ENCODE peak calls at places on chromosome 6, in eight cellular contexts. X is stomach, L is cardiac fibroblast, W is HFFc6, Z is tibial nerve, C is AG04450, E is left ventricle myocardium inferior, Y is BE2C. H is an unnamed sample.

GRCh38 chr6:161228911-161229591 is 44.8 kb downstream of the AGPAT4 start:
- DNase-seq in X (no peak), L (peak), W (peak), Z (no peak), C (peak), E (no peak), Y (no peak), H (no peak)

GRCh38 chr6:68639826-68640505 is 4.9 kb downstream of the ADGRB3 start:
- DNase-seq in X (no peak), L (peak), W (no peak), Z (no peak), C (no peak), E (no peak), Y (no peak), H (no peak)

GRCh38 chr6:148521586-148521985 is 178.9 kb downstream of the SASH1 start:
- DNase-seq in X (no peak), L (peak), W (peak), Z (no peak), C (no peak), E (no peak), Y (no peak), H (no peak)

GRCh38 chr6:138162104-138162946 is 586 bp downstream of the ARFGEF3 start:
- DNase-seq in X (peak), L (no peak), W (no peak), Z (peak), C (no peak), E (no peak), Y (no peak), H (no peak)

GRCh38 chr6:7624781-7625710 is 35.0 kb downstream of the SNRNP48 start:
- DNase-seq in X (no peak), L (no peak), W (no peak), Z (no peak), C (no peak), E (no peak), Y (no peak), H (no peak)

GRCh38 chr6:73209117-73209516 is 16.2 kb downstream of the KHDC1L start:
- DNase-seq in X (no peak), L (no peak), W (no peak), Z (no peak), C (no peak), E (no peak), Y (no peak), H (no peak)

GRCh38 chr6:26121141-26122004 is 34.1 kb downstream of the HFE start:
- DNase-seq in X (no peak), L (peak), W (peak), Z (no peak), C (no peak), E (no peak), Y (no peak), H (no peak)

GRCh38 chr6:129644567-129645015 is 65.4 kb downstream of the ARHGAP18 start:
- DNase-seq in X (no peak), L (peak), W (peak), Z (no peak), C (no peak), E (no peak), Y (no peak), H (no peak)

GRCh38 chr6:83185096-83185495 is 8.0 kb downstream of the PGM3 start:
- DNase-seq in X (no peak), L (no peak), W (no peak), Z (no peak), C (no peak), E (no peak), Y (no peak), H (no peak)

GRCh38 chr6:91018586-91018985 is 431.7 kb upstream of the MAP3K7 start:
- DNase-seq in X (no peak), L (no peak), W (no peak), Z (no peak), C (no peak), E (no peak), Y (no peak), H (no peak)

GRCh38 chr6:45297302-45297701 is 30.8 kb upstream of the RUNX2 start:
- DNase-seq in X (no peak), L (no peak), W (no peak), Z (no peak), C (no peak), E (no peak), Y (no peak), H (no peak)
- TF ChIP-seq CTCF in X (no peak), L (no peak), W (no peak), Z (no peak), C (no peak), E (no peak), Y (no peak), H (no peak)

DNA sequence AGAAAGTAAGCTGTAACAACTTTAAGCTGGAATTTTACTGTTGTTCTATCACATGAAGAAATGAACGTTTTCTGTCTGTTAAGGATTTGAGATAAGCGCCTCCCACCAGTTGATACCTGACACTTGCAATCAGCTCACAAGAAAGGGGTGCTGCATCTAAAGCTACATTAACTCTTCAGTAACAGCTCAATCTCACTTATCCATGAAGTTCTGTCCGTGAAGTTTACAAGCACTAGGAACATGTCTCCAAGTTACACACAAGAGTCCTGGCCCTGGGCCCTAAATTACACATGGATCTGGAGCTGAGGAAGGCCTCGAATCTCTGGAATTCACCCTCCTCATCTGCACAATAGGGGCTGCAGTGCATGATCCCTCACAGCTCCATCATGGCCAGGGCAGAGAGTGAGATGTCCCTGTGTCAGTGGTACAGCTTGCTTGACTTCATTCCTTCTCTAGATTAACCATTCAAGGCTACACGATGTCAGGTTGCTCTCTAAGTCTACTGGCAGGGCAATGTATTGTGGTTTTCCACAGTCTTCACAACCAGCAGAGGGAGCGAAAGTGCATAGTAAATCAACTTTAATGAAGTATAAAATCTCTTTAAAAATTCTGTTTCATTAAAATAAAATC is 182.4 kb upstream of the MCHR2 start:
- DNase-seq in X (no peak), L (peak), W (peak), Z (no peak), C (peak), E (no peak), Y (peak), H (no peak)
- TF ChIP-seq CTCF in X (no peak), L (peak), W (peak), Z (peak), C (peak), E (peak), Y (peak), H (no peak)

GRCh38 chr6:121879149-121879548 is 443.7 kb downstream of the GJA1 start:
- DNase-seq in X (no peak), L (peak), W (peak), Z (no peak), C (peak), E (no peak), Y (no peak), H (no peak)
- TF ChIP-seq CTCF in X (no peak), L (no peak), W (no peak), Z (no peak), C (no peak), E (no peak), Y (no peak), H (no peak)

DNA sequence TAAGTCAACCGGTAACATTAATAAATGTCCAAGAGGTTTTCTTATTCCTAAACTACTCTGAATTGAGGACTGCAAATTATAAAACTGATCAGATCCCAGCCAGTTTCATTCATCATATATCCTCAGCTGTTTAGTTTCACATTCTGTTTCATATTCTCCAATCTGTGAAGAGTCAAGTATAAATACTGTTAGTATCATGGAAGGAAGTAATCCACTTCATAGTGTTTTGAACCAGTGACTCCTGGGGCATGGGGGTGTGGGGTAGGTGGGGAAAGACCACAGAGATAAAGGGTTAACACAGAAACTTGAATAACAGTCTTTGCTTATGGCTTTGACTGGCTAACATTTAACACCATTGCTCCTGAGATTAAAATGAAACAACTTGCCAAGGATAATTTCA is 69.9 kb downstream of the FYN start:
- DNase-seq in X (no peak), L (no peak), W (no peak), Z (no peak), C (no peak), E (no peak), Y (no peak), H (no peak)
- TF ChIP-seq CTCF in X (no peak), L (no peak), W (no peak), Z (no peak), C (no peak), E (no peak), Y (no peak), H (no peak)

DNA sequence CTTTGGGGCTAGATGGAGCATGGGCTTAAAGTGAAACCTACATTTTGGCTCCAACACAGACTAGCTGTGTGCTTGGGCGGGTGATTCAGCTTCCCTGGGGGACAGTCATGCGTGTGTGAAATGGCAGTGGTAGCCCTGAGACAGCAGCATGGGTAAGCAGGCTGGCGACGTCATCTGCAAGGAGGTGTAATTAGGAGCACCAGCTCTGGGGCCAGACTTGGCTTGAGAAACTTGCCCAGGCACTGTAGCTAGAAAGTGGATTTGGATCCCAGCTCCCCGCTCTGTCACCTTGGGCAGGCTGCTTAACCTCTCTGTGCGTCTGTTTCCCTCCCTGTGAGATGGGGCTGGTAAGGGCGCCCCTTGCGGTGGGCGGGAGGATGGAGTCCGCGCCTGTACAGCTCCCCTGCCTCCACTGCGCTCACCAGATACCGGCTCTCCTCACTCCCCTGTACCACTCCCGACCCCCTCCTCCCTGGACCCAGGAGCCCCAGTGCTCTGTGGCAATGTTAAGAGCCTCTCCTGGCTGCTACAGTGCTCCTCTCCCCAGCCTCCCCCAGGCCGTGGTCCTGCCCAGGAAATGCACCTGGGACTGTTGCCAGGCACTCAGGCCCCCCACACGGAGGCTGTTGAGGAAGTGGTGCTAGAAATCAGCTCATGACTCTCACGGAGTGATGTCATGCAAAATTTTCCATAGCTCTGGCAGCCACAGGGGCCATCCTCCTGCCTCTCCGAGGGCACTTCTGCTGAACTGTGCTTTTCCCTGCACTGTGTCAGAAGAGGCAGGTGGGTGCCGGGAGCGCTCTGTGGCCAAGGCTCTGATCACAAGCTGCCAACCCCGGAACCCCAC is 44.6 kb downstream of the SYNJ2 start:
- DNase-seq in X (peak), L (peak), W (peak), Z (peak), C (peak), E (peak), Y (peak), H (peak)
- TF ChIP-seq CTCF in X (no peak), L (peak), W (peak), Z (peak), C (peak), E (peak), Y (peak), H (no peak)

GRCh38 chr6:152745509-152746171 is 5.0 kb upstream of the VIP start:
- DNase-seq in X (no peak), L (no peak), W (no peak), Z (no peak), C (no peak), E (no peak), Y (no peak), H (no peak)

GRCh38 chr6:152746172-152746553 is 4.4 kb upstream of the VIP start:
- DNase-seq in X (no peak), L (peak), W (peak), Z (no peak), C (no peak), E (no peak), Y (no peak), H (no peak)

GRCh38 chr6:152750694-152751093 is at the start of gene VIP:
- DNase-seq in X (no peak), L (peak), W (peak), Z (no peak), C (no peak), E (no peak), Y (peak), H (no peak)

GRCh38 chr6:152749336-152749735 is 1.3 kb upstream of the VIP start:
- DNase-seq in X (no peak), L (no peak), W (no peak), Z (no peak), C (no peak), E (no peak), Y (no peak), H (no peak)

DNA sequence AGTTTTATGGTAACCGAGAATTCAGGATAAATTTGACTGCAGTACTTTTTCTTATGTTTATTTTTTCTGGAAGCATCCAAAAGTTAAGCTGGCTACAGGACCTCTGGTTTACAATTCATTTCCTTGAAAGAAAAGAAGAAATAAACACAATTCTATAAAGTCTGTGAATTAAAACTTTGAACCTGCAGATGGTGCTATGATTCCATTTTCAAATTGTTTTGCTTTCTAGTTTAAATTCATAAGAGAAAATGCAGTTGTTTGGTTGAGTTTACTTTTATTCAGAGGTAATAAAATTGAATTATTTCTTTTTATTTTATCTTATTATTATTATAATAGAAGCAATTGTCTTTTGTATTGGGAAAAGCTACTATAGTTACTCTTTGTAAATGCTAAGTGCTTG is 1.8 kb upstream of the VIP start:
- DNase-seq in X (no peak), L (peak), W (peak), Z (no peak), C (no peak), E (no peak), Y (no peak), H (no peak)
- TF ChIP-seq CTCF in X (no peak), L (no peak), W (peak), Z (no peak), C (peak), E (peak), Y (peak), H (no peak)

GRCh38 chr6:84762220-84762940 is 2.0 kb downstream of the TBX18 start:
- DNase-seq in X (no peak), L (peak), W (peak), Z (peak), C (no peak), E (no peak), Y (peak), H (no peak)
- TF ChIP-seq CTCF in X (no peak), L (peak), W (peak), Z (peak), C (peak), E (no peak), Y (peak), H (no peak)

GRCh38 chr6:62614442-62614841 is 328.4 kb upstream of the KHDRBS2 start:
- DNase-seq in X (no peak), L (no peak), W (no peak), Z (no peak), C (no peak), E (no peak), Y (no peak), H (no peak)
- TF ChIP-seq CTCF in X (no peak), L (no peak), W (no peak), Z (no peak), C (no peak), E (no peak), Y (no peak), H (no peak)